ENCODE peak calls at places on chromosomes 11 and 22, in eight cellular contexts. B is IMR-90, H is A549, V is ascending aorta, L is tibial nerve, P is transverse colon, Q is endothelial cell, U is kidney. D is an unnamed sample.
A peak's percentile ranks its signal among the peaks of the same experiment; 100 is the strongest.

GRCh38 chr11:90757851-90758494 is 535.1 kb upstream of the CHORDC1 start:
- DNase-seq in B (no peak), H (no peak), V (no peak), L (no peak), P (no peak), Q (no peak), U (no peak), D (no peak)

GRCh38 chr11:19508166-19508565 is 204.5 kb upstream of the NAV2 start:
- DNase-seq in B (peak; percentile 3), H (peak; percentile 67), V (no peak), L (no peak), P (peak; percentile 17), Q (no peak), U (no peak), D (no peak)

GRCh38 chr11:108221401-108221800 is 1.0 kb downstream of the NPAT start:
- DNase-seq in B (peak; percentile 45), H (no peak), V (no peak), L (no peak), P (no peak), Q (no peak), U (no peak), D (no peak)

GRCh38 chr22:48391171-48391711 is 1436.4 kb downstream of the BRD1 start:
- DNase-seq in B (no peak), H (no peak), V (peak; percentile 34), L (no peak), P (no peak), Q (no peak), U (no peak), D (no peak)

GRCh38 chr22:37284807-37285355 is 2.6 kb downstream of the CYTH4 start:
- DNase-seq in B (no peak), H (no peak), V (peak; percentile 78), L (no peak), P (peak; percentile 63), Q (no peak), U (no peak), D (no peak)

GRCh38 chr11:75968021-75968685 is 153.1 kb downstream of the UVRAG start:
- DNase-seq in B (peak; percentile 45), H (no peak), V (no peak), L (no peak), P (no peak), Q (no peak), U (no peak), D (no peak)

GRCh38 chr22:37126383-37126782 is 16.9 kb upstream of the TMPRSS6 start:
- DNase-seq in B (no peak), H (peak; percentile 48), V (no peak), L (no peak), P (no peak), Q (no peak), U (no peak), D (no peak)

GRCh38 chr11:45301537-45302246 is 15.6 kb upstream of the SYT13 start:
- DNase-seq in B (no peak), H (no peak), V (no peak), L (no peak), P (no peak), Q (no peak), U (no peak), D (peak; percentile 68)

GRCh38 chr11:36684840-36685800 is 87.1 kb upstream of the RAG2 start:
- DNase-seq in B (no peak), H (no peak), V (no peak), L (no peak), P (no peak), Q (no peak), U (no peak), D (no peak)

GRCh38 chr11:128914216-128915147 is 23.3 kb downstream of the KCNJ5 start:
- DNase-seq in B (no peak), H (no peak), V (no peak), L (no peak), P (no peak), Q (no peak), U (peak; percentile 53), D (no peak)

GRCh38 chr11:75325713-75326438 is 25.6 kb downstream of the ARRB1 start:
- DNase-seq in B (peak; percentile 97), H (peak; percentile 84), V (peak; percentile 81), L (peak; percentile 43), P (no peak), Q (no peak), U (peak; percentile 90), D (no peak)

GRCh38 chr11:82872377-82873150 is 27.7 kb downstream of the PRCP start:
- DNase-seq in B (no peak), H (no peak), V (no peak), L (no peak), P (no peak), Q (no peak), U (no peak), D (no peak)

GRCh38 chr11:12110714-12111481 is 508 bp downstream of the MICAL2 start:
- DNase-seq in B (no peak), H (no peak), V (no peak), L (no peak), P (peak; percentile 44), Q (peak; percentile 21), U (peak; percentile 82), D (no peak)

GRCh38 chr11:85886089-85887056 is 31.2 kb downstream of the CCDC83 start:
- DNase-seq in B (peak; percentile 65), H (no peak), V (no peak), L (no peak), P (no peak), Q (no peak), U (no peak), D (no peak)

GRCh38 chr11:12006552-12007229 is 1.7 kb downstream of the DKK3 start:
- DNase-seq in B (no peak), H (no peak), V (no peak), L (no peak), P (no peak), Q (no peak), U (no peak), D (peak; percentile 68)

GRCh38 chr11:8714622-8715225 is 32.1 kb downstream of the RPL27A start:
- DNase-seq in B (no peak), H (no peak), V (no peak), L (no peak), P (no peak), Q (no peak), U (no peak), D (no peak)

GRCh38 chr22:29205260-29205597 is 467 bp upstream of the EMID1 start:
- DNase-seq in B (no peak), H (no peak), V (no peak), L (no peak), P (no peak), Q (no peak), U (no peak), D (no peak)

GRCh38 chr11:120622189-120622912 is 110.8 kb downstream of the GRIK4 start:
- DNase-seq in B (no peak), H (peak; percentile 4), V (no peak), L (no peak), P (no peak), Q (no peak), U (no peak), D (no peak)

GRCh38 chr11:87473174-87473573 is 435.4 kb downstream of the TMEM135 start:
- DNase-seq in B (peak; percentile 97), H (no peak), V (no peak), L (no peak), P (no peak), Q (no peak), U (no peak), D (no peak)

GRCh38 chr11:134915212-134915611 is 503.2 kb upstream of the B3GAT1 start:
- DNase-seq in B (no peak), H (no peak), V (peak; percentile 90), L (no peak), P (no peak), Q (no peak), U (no peak), D (no peak)

GRCh38 chr22:18070556-18071306 is 7.1 kb upstream of the PEX26 start:
- DNase-seq in B (no peak), H (no peak), V (no peak), L (no peak), P (no peak), Q (no peak), U (no peak), D (no peak)
- TF ChIP-seq CTCF in B (peak; percentile 12), H (no peak), V (peak; percentile 16), L (no peak), P (no peak), Q (peak; percentile 61), U (no peak), D (no peak)

GRCh38 chr11:14644396-14645246 is 1.0 kb downstream of the PDE3B start:
- DNase-seq in B (no peak), H (peak; percentile 28), V (peak; percentile 67), L (no peak), P (peak; percentile 43), Q (peak; percentile 44), U (peak; percentile 76), D (no peak)
- TF ChIP-seq CTCF in B (no peak), H (no peak), V (no peak), L (no peak), P (peak; percentile 42), Q (no peak), U (no peak), D (no peak)

GRCh38 chr11:126163074-126163700 is 48.3 kb downstream of the RPUSD4 start:
- DNase-seq in B (peak; percentile 96), H (peak; percentile 6), V (peak; percentile 67), L (no peak), P (no peak), Q (no peak), U (no peak), D (no peak)
- TF ChIP-seq CTCF in B (no peak), H (no peak), V (no peak), L (no peak), P (no peak), Q (no peak), U (no peak), D (no peak)

DNA sequence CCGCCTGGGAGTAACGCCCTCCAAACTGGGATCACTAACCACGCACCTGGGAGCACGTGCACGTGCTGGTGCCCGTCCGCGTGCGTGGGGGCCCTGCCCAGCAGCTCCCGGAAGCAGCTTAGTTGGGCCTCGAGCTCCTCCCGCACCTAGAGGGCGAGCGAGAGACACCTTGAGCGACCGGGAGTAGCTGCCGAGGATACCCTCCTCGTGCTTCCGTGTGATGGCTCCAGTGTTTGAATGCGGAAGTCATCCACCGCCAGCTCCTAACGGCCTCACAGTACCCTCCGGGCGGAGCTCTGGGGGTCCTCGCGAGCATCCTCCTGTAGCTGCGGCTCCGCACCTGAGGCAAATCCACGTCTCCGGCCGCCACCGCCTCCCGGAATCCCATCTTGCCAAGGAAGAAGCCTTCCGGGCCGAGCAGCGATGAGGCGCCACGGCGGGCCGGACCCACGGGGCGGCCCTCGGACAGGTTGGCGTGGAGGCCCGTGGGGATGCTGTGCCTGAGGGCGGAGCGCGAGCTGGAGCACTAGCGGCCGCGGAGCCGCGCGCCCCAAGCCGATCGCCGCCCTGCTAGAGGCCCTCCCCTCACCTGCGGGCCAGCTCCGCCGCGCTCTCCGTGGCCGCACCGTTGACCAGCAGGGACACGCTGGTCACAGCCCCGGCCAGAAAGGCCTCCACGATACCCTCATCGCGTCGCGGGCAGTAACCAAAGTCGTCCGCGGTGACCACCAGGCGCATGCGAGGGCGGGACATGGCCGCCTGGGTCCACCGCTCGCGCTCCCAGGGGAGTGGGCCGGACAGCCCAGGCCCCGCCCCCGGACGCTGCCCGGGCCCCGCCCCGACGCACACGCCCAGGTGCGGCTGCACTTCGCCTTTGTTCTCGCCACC is at the start of gene YDJC:
- DNase-seq in B (peak; percentile 88), H (peak; percentile 92), V (peak; percentile 96), L (peak; percentile 85), P (peak; percentile 97), Q (peak; percentile 98), U (peak; percentile 97), D (peak; percentile 98)
- TF ChIP-seq CTCF in B (peak; percentile 56), H (peak; percentile 54), V (peak; percentile 46), L (peak; percentile 98), P (peak; percentile 60), Q (peak; percentile 97), U (peak; percentile 56), D (no peak)

D was measured in lower leg skin.